ENCODE peak calls at places on chromosomes 4 and X, in nine cellular contexts. V is esophagus squamous epithelium, Q is right lobe of liver, W is endothelial cell of umbilical vein, L is heart left ventricle, G is stomach, F is ovary, E is IMR-90, C is sigmoid colon. P is an unnamed sample.
A peak's percentile ranks its signal among the peaks of the same experiment; 100 is the strongest.

GRCh38 chr4:74267998-74268606 is 40.2 kb upstream of the EPGN start:
- DNase-seq in C (no peak), L (no peak), F (no peak), V (no peak), E (peak; percentile 79), G (no peak), W (peak; percentile 14), Q (no peak), P (no peak)

GRCh38 chr4:28555851-28556250 is 1695.2 kb downstream of the STIM2 start:
- DNase-seq in Q (no peak), L (no peak), C (no peak), F (no peak), W (peak; percentile 59), E (peak; percentile 5), V (no peak), G (no peak), P (no peak)

GRCh38 chrX:45719751-45720501 is 519.2 kb upstream of the DIPK2B start:
- DNase-seq in Q (no peak), E (no peak), G (no peak), C (no peak), L (no peak), W (no peak), V (no peak), F (no peak), P (no peak)

GRCh38 chrX:69501433-69501832 is 2.7 kb upstream of the NALF2 start:
- DNase-seq in V (no peak), F (no peak), Q (no peak), G (peak; percentile 47), E (no peak), L (peak; percentile 55), W (no peak), C (no peak), P (no peak)

GRCh38 chrX:122943918-122944317 is 240.2 kb upstream of the GRIA3 start:
- DNase-seq in V (no peak), G (no peak), E (no peak), W (no peak), L (no peak), C (no peak), Q (no peak), F (no peak), P (no peak)

GRCh38 chr4:80073362-80074008 is 456 bp upstream of the ANTXR2 start:
- DNase-seq in C (no peak), V (no peak), W (no peak), G (no peak), E (no peak), Q (no peak), L (no peak), F (no peak), P (no peak)

GRCh38 chr4:29243054-29243453 is 1477.1 kb upstream of the PCDH7 start:
- DNase-seq in G (no peak), V (no peak), E (no peak), F (no peak), W (no peak), C (no peak), Q (no peak), L (no peak), P (no peak)

GRCh38 chrX:153766098-153766817 is 2.2 kb downstream of the PLXNB3 start:
- DNase-seq in G (no peak), V (no peak), L (peak; percentile 20), E (peak; percentile 71), C (peak; percentile 77), Q (peak; percentile 27), F (no peak), W (peak; percentile 58), P (no peak)

GRCh38 chr4:3862640-3863420 is 96.6 kb downstream of the ADRA2C start:
- DNase-seq in W (peak; percentile 81), L (peak; percentile 44), V (no peak), C (no peak), F (no peak), G (no peak), Q (no peak), E (no peak), P (no peak)

GRCh38 chr4:151565583-151565982 is 156.6 kb downstream of the FHIP1A start:
- DNase-seq in E (no peak), G (no peak), F (no peak), V (no peak), W (no peak), Q (no peak), C (no peak), L (no peak), P (no peak)

GRCh38 chr4:89303177-89303576 is 4.4 kb downstream of the GPRIN3 start:
- DNase-seq in W (no peak), L (peak; percentile 55), F (no peak), G (no peak), Q (no peak), V (no peak), E (no peak), C (no peak), P (no peak)

GRCh38 chrX:137999542-137999941 is 433.6 kb downstream of the ZIC3 start:
- DNase-seq in L (no peak), Q (no peak), G (no peak), E (no peak), W (no peak), V (no peak), F (no peak), C (no peak), P (no peak)

GRCh38 chrX:46759645-46759974 is 692 bp upstream of the SLC9A7 start:
- DNase-seq in W (no peak), E (peak; percentile 26), G (no peak), F (no peak), V (no peak), C (no peak), Q (no peak), L (no peak), P (no peak)

GRCh38 chrX:151680805-151681204 is 14.5 kb upstream of the PRRG3 start:
- DNase-seq in W (peak; percentile 6), Q (peak; percentile 41), F (no peak), L (no peak), G (peak; percentile 55), E (peak; percentile 2), V (no peak), C (no peak), P (no peak)
- TF ChIP-seq CTCF in W (peak; percentile 44), Q (peak; percentile 54), F (no peak), L (peak; percentile 61), G (peak; percentile 29), E (peak; percentile 40), V (peak; percentile 70), C (peak; percentile 54), P (peak; percentile 52)

GRCh38 chr4:185257086-185257485 is 47.7 kb downstream of the SNX25 start:
- DNase-seq in G (no peak), V (no peak), W (no peak), E (no peak), C (no peak), L (no peak), Q (no peak), F (no peak), P (no peak)

GRCh38 chr4:185257694-185258093 is 48.3 kb downstream of the SNX25 start:
- DNase-seq in E (no peak), G (no peak), Q (no peak), L (no peak), V (no peak), W (no peak), F (no peak), C (no peak), P (no peak)

GRCh38 chr4:185261971-185262370 is 52.6 kb downstream of the SNX25 start:
- DNase-seq in W (no peak), F (no peak), V (no peak), L (no peak), E (no peak), Q (no peak), C (no peak), G (no peak), P (no peak)

GRCh38 chr4:185256444-185256843 is 47.0 kb downstream of the SNX25 start:
- DNase-seq in V (no peak), E (peak; percentile 77), Q (no peak), F (no peak), W (no peak), C (no peak), G (no peak), L (no peak), P (no peak)

GRCh38 chr4:185259719-185260118 is 50.3 kb downstream of the SNX25 start:
- DNase-seq in W (no peak), L (no peak), Q (no peak), F (no peak), V (no peak), E (no peak), G (no peak), C (no peak), P (no peak)
- H3K4me1 ChIP-seq in W (no peaks in the 10 kb centered on the region), L (peaks cover 8% of the 10 kb centered on the region), Q (no peaks in the 10 kb centered on the region), F (peaks cover 2% of the 10 kb centered on the region), V (no peaks in the 10 kb centered on the region), E (peaks cover 5% of the 10 kb centered on the region), G (no peaks in the 10 kb centered on the region), C (no peaks in the 10 kb centered on the region), P (peaks cover 12% of the 10 kb centered on the region)

DNA sequence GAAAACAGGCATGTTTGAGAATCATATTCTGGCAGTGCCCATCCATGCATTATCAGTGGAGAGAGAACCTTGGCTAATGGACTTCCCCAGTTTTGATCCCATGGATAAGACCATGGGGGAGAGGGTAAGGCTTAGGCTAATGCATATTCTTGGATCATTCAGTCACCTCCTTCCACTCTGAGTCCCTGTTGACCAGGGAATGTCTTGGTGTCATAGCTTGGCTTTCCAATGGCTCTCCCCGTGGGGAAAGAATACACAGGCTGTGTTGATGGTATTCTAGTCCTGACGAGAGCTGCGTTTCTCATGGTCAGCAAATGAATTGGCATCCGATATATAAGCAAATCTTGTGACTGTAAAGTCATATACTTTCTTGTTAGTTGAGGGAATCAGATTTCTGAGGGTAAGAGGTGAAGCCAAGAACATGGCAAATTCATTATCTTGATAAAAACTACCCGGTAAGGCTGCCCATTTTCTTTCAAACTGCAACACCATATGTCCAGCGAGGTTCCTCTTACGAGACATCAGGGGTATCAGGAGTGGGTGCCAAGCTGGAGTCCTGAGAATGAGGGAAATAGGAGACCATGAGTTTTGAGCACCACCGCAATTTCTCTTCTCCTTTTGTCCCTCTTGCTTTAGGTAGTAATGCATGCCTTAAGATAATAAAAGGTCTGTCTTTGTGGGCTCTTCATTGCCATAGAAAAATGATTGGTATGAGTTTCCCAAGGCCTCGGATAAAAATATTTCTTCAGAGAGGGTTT is 18.0 kb downstream of the RHOH start:
- DNase-seq in G (no peak), Q (no peak), V (no peak), E (no peak), L (no peak), W (no peak), C (no peak), F (no peak), P (no peak)
- TF ChIP-seq POLR2A in G (no peak), Q (no peak), V (no peak), E (no peak), L (no peak), W (no peak), C (no peak), F (no peak), P (no peak)

GRCh38 chr4:36399762-36400353 is 118.4 kb downstream of the DTHD1 start:
- DNase-seq in G (no peak), L (no peak), C (no peak), E (no peak), W (peak; percentile 5), Q (no peak), V (no peak), F (no peak), P (no peak)
- TF ChIP-seq CTCF in G (peak; percentile 31), L (peak; percentile 37), C (no peak), E (no peak), W (peak; percentile 12), Q (peak; percentile 77), V (peak; percentile 72), F (no peak), P (no peak)

GRCh38 chrX:136437774-136438173 is 50.0 kb upstream of the BRS3 start:
- DNase-seq in Q (no peak), L (no peak), W (no peak), F (no peak), V (no peak), E (no peak), C (no peak), G (no peak), P (no peak)
- H3K4me1 ChIP-seq in Q (no peaks in the 10 kb centered on the region), L (no peaks in the 10 kb centered on the region), W (no peaks in the 10 kb centered on the region), F (no peaks in the 10 kb centered on the region), V (no peaks in the 10 kb centered on the region), E (no peaks in the 10 kb centered on the region), C (no peaks in the 10 kb centered on the region), G (no peaks in the 10 kb centered on the region), P (no peaks in the 10 kb centered on the region)